ENCODE peak calls at places on chromosomes 5 and 9, in eight cellular contexts. One of them, this sample, is unnamed.

GRCh38 chr9:18666348-18666747 is 192.4 kb downstream of the ADAMTSL1 start:
- DNase-seq in progenitor cell of endocrine pancreas: no peak
- DNase-seq in tibial artery: no peak
- DNase-seq in SK-N-SH: no peak
- DNase-seq in kidney epithelial cell: no peak
- DNase-seq in OCI-LY7: no peak
- DNase-seq in psoas muscle: no peak
- DNase-seq in cardiac muscle cell: peak; percentile 40
- DNase-seq in this sample: no peak

GRCh38 chr5:16134204-16134603 is 45.4 kb downstream of the MARCHF11 start:
- DNase-seq in SK-N-SH: no peak
- DNase-seq in tibial artery: no peak
- DNase-seq in cardiac muscle cell: no peak
- DNase-seq in kidney epithelial cell: no peak
- DNase-seq in OCI-LY7: no peak
- DNase-seq in psoas muscle: no peak
- DNase-seq in progenitor cell of endocrine pancreas: no peak
- DNase-seq in this sample: no peak

GRCh38 chr5:35405938-35406337 is 175.7 kb upstream of the PRLR start:
- DNase-seq in SK-N-SH: no peak
- DNase-seq in OCI-LY7: no peak
- DNase-seq in cardiac muscle cell: no peak
- DNase-seq in progenitor cell of endocrine pancreas: no peak
- DNase-seq in tibial artery: no peak
- DNase-seq in psoas muscle: no peak
- DNase-seq in kidney epithelial cell: no peak
- DNase-seq in this sample: no peak

GRCh38 chr5:164300295-164300694 is 794.9 kb downstream of the MAT2B start:
- DNase-seq in kidney epithelial cell: no peak
- DNase-seq in OCI-LY7: no peak
- DNase-seq in tibial artery: no peak
- DNase-seq in SK-N-SH: no peak
- DNase-seq in psoas muscle: no peak
- DNase-seq in cardiac muscle cell: no peak
- DNase-seq in progenitor cell of endocrine pancreas: no peak
- DNase-seq in this sample: no peak

GRCh38 chr9:24832307-24832706 is 286.6 kb upstream of the IZUMO3 start:
- DNase-seq in tibial artery: no peak
- DNase-seq in progenitor cell of endocrine pancreas: no peak
- DNase-seq in kidney epithelial cell: no peak
- DNase-seq in SK-N-SH: peak; percentile 5
- DNase-seq in psoas muscle: no peak
- DNase-seq in OCI-LY7: peak; percentile 23
- DNase-seq in cardiac muscle cell: no peak
- DNase-seq in this sample: no peak

GRCh38 chr5:154038241-154038603 is 488 bp downstream of the FAM114A2 start:
- DNase-seq in SK-N-SH: peak; percentile 50
- DNase-seq in kidney epithelial cell: no peak
- DNase-seq in progenitor cell of endocrine pancreas: no peak
- DNase-seq in OCI-LY7: peak; percentile 76
- DNase-seq in tibial artery: no peak
- DNase-seq in psoas muscle: no peak
- DNase-seq in cardiac muscle cell: no peak
- DNase-seq in this sample: no peak

GRCh38 chr9:13952906-13953305 is 361.0 kb downstream of the NFIB start:
- DNase-seq in SK-N-SH: no peak
- DNase-seq in kidney epithelial cell: no peak
- DNase-seq in cardiac muscle cell: no peak
- DNase-seq in OCI-LY7: no peak
- DNase-seq in progenitor cell of endocrine pancreas: no peak
- DNase-seq in psoas muscle: no peak
- DNase-seq in tibial artery: no peak
- DNase-seq in this sample: no peak

GRCh38 chr9:123606141-123606540 is 250.1 kb downstream of the CRB2 start:
- DNase-seq in progenitor cell of endocrine pancreas: no peak
- DNase-seq in SK-N-SH: no peak
- DNase-seq in kidney epithelial cell: no peak
- DNase-seq in psoas muscle: no peak
- DNase-seq in cardiac muscle cell: no peak
- DNase-seq in tibial artery: no peak
- DNase-seq in OCI-LY7: no peak
- DNase-seq in this sample: no peak

GRCh38 chr9:2524601-2525000 is 97.0 kb upstream of the VLDLR start:
- DNase-seq in tibial artery: no peak
- DNase-seq in kidney epithelial cell: no peak
- DNase-seq in psoas muscle: no peak
- DNase-seq in SK-N-SH: no peak
- DNase-seq in cardiac muscle cell: peak; percentile 8
- DNase-seq in progenitor cell of endocrine pancreas: no peak
- DNase-seq in OCI-LY7: no peak
- DNase-seq in this sample: no peak

GRCh38 chr5:150846651-150847333 is 471 bp downstream of the IRGM start:
- DNase-seq in kidney epithelial cell: peak; percentile 58
- DNase-seq in progenitor cell of endocrine pancreas: peak; percentile 14
- DNase-seq in tibial artery: no peak
- DNase-seq in SK-N-SH: peak; percentile 80
- DNase-seq in OCI-LY7: peak; percentile 77
- DNase-seq in psoas muscle: no peak
- DNase-seq in cardiac muscle cell: peak; percentile 95
- DNase-seq in this sample: no peak

GRCh38 chr9:70259512-70259802 is 679 bp downstream of the SMC5 start:
- DNase-seq in SK-N-SH: no peak
- DNase-seq in psoas muscle: no peak
- DNase-seq in OCI-LY7: no peak
- DNase-seq in progenitor cell of endocrine pancreas: no peak
- DNase-seq in cardiac muscle cell: no peak
- DNase-seq in tibial artery: no peak
- DNase-seq in kidney epithelial cell: no peak
- DNase-seq in this sample: no peak

GRCh38 chr5:98839469-98840383 is 66.3 kb downstream of the RGMB start:
- DNase-seq in cardiac muscle cell: peak; percentile 59
- DNase-seq in SK-N-SH: peak; percentile 64
- DNase-seq in kidney epithelial cell: no peak
- DNase-seq in OCI-LY7: peak; percentile 9
- DNase-seq in progenitor cell of endocrine pancreas: no peak
- DNase-seq in tibial artery: no peak
- DNase-seq in psoas muscle: no peak
- DNase-seq in this sample: no peak

GRCh38 chr9:121562261-121562780 is 62.7 kb upstream of the GGTA1 start:
- DNase-seq in psoas muscle: no peak
- DNase-seq in cardiac muscle cell: no peak
- DNase-seq in SK-N-SH: no peak
- DNase-seq in progenitor cell of endocrine pancreas: no peak
- DNase-seq in OCI-LY7: no peak
- DNase-seq in tibial artery: no peak
- DNase-seq in kidney epithelial cell: no peak
- DNase-seq in this sample: no peak

GRCh38 chr9:128523199-128523925 is 18.8 kb downstream of the GLE1 start:
- DNase-seq in kidney epithelial cell: no peak
- DNase-seq in SK-N-SH: peak; percentile 87
- DNase-seq in tibial artery: no peak
- DNase-seq in psoas muscle: peak; percentile 62
- DNase-seq in progenitor cell of endocrine pancreas: no peak
- DNase-seq in OCI-LY7: no peak
- DNase-seq in cardiac muscle cell: peak; percentile 70
- DNase-seq in this sample: no peak

GRCh38 chr5:41067714-41068113 is 3.4 kb downstream of the MROH2B start:
- DNase-seq in tibial artery: no peak
- DNase-seq in cardiac muscle cell: no peak
- DNase-seq in progenitor cell of endocrine pancreas: no peak
- DNase-seq in OCI-LY7: no peak
- DNase-seq in psoas muscle: no peak
- DNase-seq in SK-N-SH: no peak
- DNase-seq in kidney epithelial cell: no peak
- DNase-seq in this sample: no peak

GRCh38 chr5:114449836-114450515 is 88.1 kb downstream of the KCNN2 start:
- DNase-seq in psoas muscle: peak; percentile 79
- DNase-seq in progenitor cell of endocrine pancreas: peak; percentile 56
- DNase-seq in OCI-LY7: peak; percentile 53
- DNase-seq in kidney epithelial cell: no peak
- DNase-seq in tibial artery: peak; percentile 50
- DNase-seq in SK-N-SH: peak; percentile 74
- DNase-seq in cardiac muscle cell: peak; percentile 70
- DNase-seq in this sample: peak; percentile 42

GRCh38 chr5:166948679-166949078 is 1342.8 kb upstream of the WWC1 start:
- DNase-seq in kidney epithelial cell: no peak
- DNase-seq in cardiac muscle cell: no peak
- DNase-seq in progenitor cell of endocrine pancreas: no peak
- DNase-seq in OCI-LY7: no peak
- DNase-seq in tibial artery: no peak
- DNase-seq in SK-N-SH: no peak
- DNase-seq in psoas muscle: no peak
- DNase-seq in this sample: no peak

GRCh38 chr5:124659798-124660197 is 86.6 kb downstream of the ZNF608 start:
- DNase-seq in kidney epithelial cell: no peak
- DNase-seq in OCI-LY7: no peak
- DNase-seq in tibial artery: no peak
- DNase-seq in SK-N-SH: no peak
- DNase-seq in progenitor cell of endocrine pancreas: no peak
- DNase-seq in cardiac muscle cell: no peak
- DNase-seq in psoas muscle: no peak
- DNase-seq in this sample: no peak

GRCh38 chr9:130490981-130491380 is 46.2 kb downstream of the ASS1 start:
- DNase-seq in OCI-LY7: no peak
- DNase-seq in kidney epithelial cell: no peak
- DNase-seq in progenitor cell of endocrine pancreas: no peak
- DNase-seq in psoas muscle: no peak
- DNase-seq in tibial artery: no peak
- DNase-seq in cardiac muscle cell: no peak
- DNase-seq in SK-N-SH: no peak
- DNase-seq in this sample: no peak

DNA sequence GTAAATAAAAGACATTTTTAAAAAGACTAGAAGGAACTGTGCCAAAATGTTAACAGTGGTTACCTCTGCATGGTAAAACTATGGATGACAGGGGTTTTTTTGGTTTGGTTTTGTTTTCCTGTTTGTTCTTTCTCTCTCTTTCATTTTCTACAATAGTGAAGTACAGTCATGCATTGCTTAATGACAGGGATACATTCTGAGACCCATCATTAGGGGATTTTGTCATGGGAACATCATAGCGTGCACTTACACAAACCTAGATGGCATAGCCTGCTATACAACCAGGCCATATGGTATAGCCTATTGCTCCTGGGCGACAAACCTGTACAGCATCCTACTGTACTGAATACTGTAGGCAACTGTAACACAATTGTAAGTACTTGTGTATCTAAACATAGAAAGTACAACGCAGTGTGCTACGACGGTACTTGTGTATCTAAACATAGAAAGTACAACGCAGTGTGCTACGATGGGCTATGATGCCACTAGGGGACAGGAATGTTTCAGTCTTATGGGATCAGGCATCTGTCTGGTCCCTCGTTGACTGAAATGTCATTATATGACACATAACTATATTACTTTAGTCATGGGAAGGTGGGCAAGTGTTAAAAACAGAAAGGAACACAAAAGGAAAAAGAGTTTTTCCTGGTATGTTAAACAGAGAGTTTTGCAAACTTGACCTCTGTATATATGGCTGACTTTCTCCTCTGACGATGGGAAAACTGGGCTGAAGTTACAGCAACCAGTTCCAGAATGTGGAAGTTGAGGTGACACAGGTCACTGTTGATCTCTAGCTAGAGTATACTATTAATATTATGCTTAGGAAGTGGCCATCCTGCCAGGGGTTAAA is 7.4 kb upstream of the ADAM19 start:
- DNase-seq in kidney epithelial cell: no peak
- DNase-seq in cardiac muscle cell: no peak
- DNase-seq in OCI-LY7: no peak
- DNase-seq in SK-N-SH: no peak
- DNase-seq in tibial artery: no peak
- DNase-seq in psoas muscle: no peak
- DNase-seq in progenitor cell of endocrine pancreas: no peak
- DNase-seq in this sample: no peak
- TF ChIP-seq CTCF in kidney epithelial cell: no peak
- TF ChIP-seq CTCF in cardiac muscle cell: no peak
- TF ChIP-seq CTCF in OCI-LY7: peak; percentile 21
- TF ChIP-seq CTCF in SK-N-SH: no peak
- TF ChIP-seq CTCF in tibial artery: no peak
- TF ChIP-seq CTCF in psoas muscle: no peak
- TF ChIP-seq CTCF in progenitor cell of endocrine pancreas: no peak
- TF ChIP-seq CTCF in this sample: no peak

GRCh38 chr5:54669845-54670635 is 152.5 kb downstream of the SNX18 start:
- DNase-seq in progenitor cell of endocrine pancreas: no peak
- DNase-seq in tibial artery: no peak
- DNase-seq in OCI-LY7: no peak
- DNase-seq in kidney epithelial cell: no peak
- DNase-seq in psoas muscle: no peak
- DNase-seq in SK-N-SH: no peak
- DNase-seq in cardiac muscle cell: no peak
- DNase-seq in this sample: no peak

GRCh38 chr5:54669285-54669684 is 151.7 kb downstream of the SNX18 start:
- DNase-seq in OCI-LY7: no peak
- DNase-seq in progenitor cell of endocrine pancreas: no peak
- DNase-seq in tibial artery: no peak
- DNase-seq in SK-N-SH: no peak
- DNase-seq in psoas muscle: no peak
- DNase-seq in cardiac muscle cell: peak; percentile 68
- DNase-seq in kidney epithelial cell: no peak
- DNase-seq in this sample: no peak

GRCh38 chr5:54672867-54673266 is 155.3 kb downstream of the SNX18 start:
- DNase-seq in cardiac muscle cell: no peak
- DNase-seq in kidney epithelial cell: no peak
- DNase-seq in psoas muscle: no peak
- DNase-seq in tibial artery: no peak
- DNase-seq in progenitor cell of endocrine pancreas: no peak
- DNase-seq in OCI-LY7: no peak
- DNase-seq in SK-N-SH: no peak
- DNase-seq in this sample: no peak

GRCh38 chr5:54673523-54674225 is 156.1 kb downstream of the SNX18 start:
- DNase-seq in progenitor cell of endocrine pancreas: no peak
- DNase-seq in SK-N-SH: no peak
- DNase-seq in tibial artery: peak; percentile 74
- DNase-seq in kidney epithelial cell: no peak
- DNase-seq in cardiac muscle cell: peak; percentile 82
- DNase-seq in psoas muscle: peak; percentile 64
- DNase-seq in OCI-LY7: peak; percentile 14
- DNase-seq in this sample: no peak

GRCh38 chr5:54671111-54671531 is 153.6 kb downstream of the SNX18 start:
- DNase-seq in progenitor cell of endocrine pancreas: no peak
- DNase-seq in SK-N-SH: no peak
- DNase-seq in psoas muscle: no peak
- DNase-seq in cardiac muscle cell: peak; percentile 89
- DNase-seq in kidney epithelial cell: no peak
- DNase-seq in OCI-LY7: no peak
- DNase-seq in tibial artery: no peak
- DNase-seq in this sample: no peak
- TF ChIP-seq CTCF in progenitor cell of endocrine pancreas: no peak
- TF ChIP-seq CTCF in SK-N-SH: no peak
- TF ChIP-seq CTCF in psoas muscle: no peak
- TF ChIP-seq CTCF in cardiac muscle cell: no peak
- TF ChIP-seq CTCF in kidney epithelial cell: no peak
- TF ChIP-seq CTCF in OCI-LY7: no peak
- TF ChIP-seq CTCF in tibial artery: no peak
- TF ChIP-seq CTCF in this sample: no peak

GRCh38 chr9:38263534-38263933 is 129.0 kb upstream of the ALDH1B1 start:
- DNase-seq in SK-N-SH: no peak
- DNase-seq in OCI-LY7: peak; percentile 26
- DNase-seq in cardiac muscle cell: peak; percentile 74
- DNase-seq in kidney epithelial cell: no peak
- DNase-seq in progenitor cell of endocrine pancreas: no peak
- DNase-seq in tibial artery: no peak
- DNase-seq in psoas muscle: no peak
- DNase-seq in this sample: no peak
- TF ChIP-seq CTCF in SK-N-SH: peak; percentile 49
- TF ChIP-seq CTCF in OCI-LY7: peak; percentile 72
- TF ChIP-seq CTCF in cardiac muscle cell: peak; percentile 55
- TF ChIP-seq CTCF in kidney epithelial cell: peak; percentile 17
- TF ChIP-seq CTCF in progenitor cell of endocrine pancreas: peak; percentile 27
- TF ChIP-seq CTCF in tibial artery: no peak
- TF ChIP-seq CTCF in psoas muscle: no peak
- TF ChIP-seq CTCF in this sample: no peak

GRCh38 chr9:33167084-33167948 is at the start of gene B4GALT1:
- DNase-seq in cardiac muscle cell: peak; percentile 98
- DNase-seq in kidney epithelial cell: no peak
- DNase-seq in OCI-LY7: peak; percentile 95
- DNase-seq in psoas muscle: peak; percentile 98
- DNase-seq in SK-N-SH: peak; percentile 98
- DNase-seq in progenitor cell of endocrine pancreas: peak; percentile 93
- DNase-seq in tibial artery: peak; percentile 94
- DNase-seq in this sample: peak; percentile 95
- TF ChIP-seq CTCF in cardiac muscle cell: peak; percentile 1
- TF ChIP-seq CTCF in kidney epithelial cell: no peak
- TF ChIP-seq CTCF in OCI-LY7: peak; percentile 23
- TF ChIP-seq CTCF in psoas muscle: no peak
- TF ChIP-seq CTCF in SK-N-SH: no peak
- TF ChIP-seq CTCF in progenitor cell of endocrine pancreas: no peak
- TF ChIP-seq CTCF in tibial artery: no peak
- TF ChIP-seq CTCF in this sample: no peak